ENCODE peak calls at places on chromosomes 6 and 20, in nine cellular contexts. M, G, E, Z, S, D, A, L and O are unnamed samples.

GRCh38 chr6:69796081-69796626 is 656 bp downstream of the LMBRD1 start:
- DNase-seq in E (peak), D (peak), G (peak), A (peak), M (peak), Z (peak), S (no peak), L (no peak), O (no peak)

GRCh38 chr20:58839474-58839874 is 11.2 kb downstream of the GNAS-AS1 start:
- DNase-seq in M (peak), L (no peak), D (peak), Z (peak), E (peak), G (peak), S (peak), A (peak), O (no peak)

GRCh38 chr6:44064089-44064947 is 62.9 kb downstream of the MRPL14 start:
- DNase-seq in G (peak), M (no peak), E (no peak), D (peak), S (no peak), Z (peak), A (no peak), L (no peak), O (no peak)

GRCh38 chr6:157325069-157325805 is 1.9 kb upstream of the TMEM242 start:
- DNase-seq in S (no peak), Z (peak), E (no peak), G (no peak), A (no peak), M (no peak), L (no peak), D (no peak), O (no peak)

GRCh38 chr6:159074120-159074684 is 29.4 kb upstream of the TAGAP start:
- DNase-seq in L (no peak), M (peak), Z (no peak), A (no peak), D (peak), S (peak), G (peak), E (peak), O (no peak)

GRCh38 chr20:51404297-51405060 is 138.0 kb downstream of the NFATC2 start:
- DNase-seq in E (no peak), L (peak), S (no peak), M (no peak), D (no peak), Z (no peak), G (no peak), A (no peak), O (no peak)

GRCh38 chr6:134840086-134840485 is 109.8 kb downstream of the ALDH8A1 start:
- DNase-seq in D (no peak), L (no peak), S (no peak), Z (peak), E (no peak), A (no peak), G (no peak), M (no peak), O (no peak)

GRCh38 chr6:108582618-108583017 is 21.9 kb downstream of the FOXO3 start:
- DNase-seq in E (no peak), L (no peak), M (no peak), Z (no peak), S (no peak), D (no peak), A (no peak), G (no peak), O (no peak)

GRCh38 chr6:112330071-112330876 is 16.9 kb upstream of the RFPL4B start:
- DNase-seq in S (no peak), E (no peak), Z (no peak), M (no peak), A (no peak), D (no peak), G (no peak), L (no peak), O (no peak)

GRCh38 chr20:57786304-57786942 is 76.6 kb upstream of the PMEPA1 start:
- DNase-seq in S (no peak), M (no peak), E (no peak), D (no peak), G (no peak), Z (no peak), A (no peak), L (no peak), O (no peak)

GRCh38 chr6:136780972-136781371 is 11.3 kb downstream of the MAP3K5 start:
- DNase-seq in L (no peak), A (no peak), G (no peak), D (no peak), Z (no peak), S (no peak), E (no peak), M (no peak), O (no peak)

GRCh38 chr20:38706482-38706881 is 17.8 kb upstream of the SLC32A1 start:
- DNase-seq in S (peak), D (no peak), E (peak), A (no peak), M (no peak), G (no peak), L (no peak), Z (no peak), O (no peak)

GRCh38 chr6:6984585-6985366 is 123.0 kb upstream of the RREB1 start:
- DNase-seq in E (no peak), D (no peak), A (no peak), G (no peak), S (no peak), Z (peak), M (no peak), L (no peak), O (no peak)

GRCh38 chr6:161921602-161922400 is 647.9 kb upstream of the AGPAT4 start:
- DNase-seq in G (no peak), Z (no peak), A (no peak), S (no peak), L (no peak), D (no peak), E (no peak), M (no peak), O (no peak)

GRCh38 chr20:8049321-8049720 is 29.8 kb upstream of the TMX4 start:
- DNase-seq in E (no peak), S (no peak), A (no peak), Z (no peak), M (no peak), G (no peak), L (no peak), D (no peak), O (no peak)

GRCh38 chr20:5569021-5569420 is 181.2 kb upstream of the SHLD1 start:
- DNase-seq in A (peak), S (peak), L (no peak), M (peak), Z (peak), E (peak), G (peak), D (peak), O (peak)

GRCh38 chr20:21082584-21082983 is 23.6 kb downstream of the LINC00237 start:
- DNase-seq in L (no peak), E (no peak), A (no peak), D (no peak), S (no peak), Z (no peak), G (no peak), M (no peak), O (no peak)
- TF ChIP-seq REST in L (no peak), E (no peak), A (no peak), D (no peak), S (no peak), Z (no peak), G (no peak), M (no peak), O (no peak)

GRCh38 chr6:142376115-142376514 is 74.3 kb downstream of the ADGRG6 start:
- DNase-seq in D (no peak), A (no peak), L (no peak), E (no peak), M (no peak), Z (peak), S (no peak), G (no peak), O (no peak)

GRCh38 chr6:142374965-142375733 is 73.3 kb downstream of the ADGRG6 start:
- DNase-seq in L (no peak), D (no peak), A (no peak), G (peak), S (no peak), E (no peak), M (peak), Z (peak), O (peak)

GRCh38 chr6:142377112-142377848 is 75.5 kb downstream of the ADGRG6 start:
- DNase-seq in L (no peak), M (peak), Z (peak), S (no peak), D (peak), A (no peak), G (no peak), E (peak), O (no peak)

GRCh38 chr6:142380626-142381025 is 78.8 kb downstream of the ADGRG6 start:
- DNase-seq in A (peak), L (no peak), E (no peak), Z (no peak), D (no peak), G (no peak), M (no peak), S (no peak), O (no peak)

GRCh38 chr6:142378138-142378875 is 76.5 kb downstream of the ADGRG6 start:
- DNase-seq in M (peak), D (no peak), A (peak), E (peak), Z (peak), L (no peak), S (no peak), G (no peak), O (no peak)
- H3K27ac ChIP-seq in M (peak), D (no peak), A (no peak), E (peak), Z (peak), L (no peak), S (peak), G (peak), O (peak)

GRCh38 chr6:66361886-66362285 is 654.9 kb upstream of the EYS start:
- DNase-seq in Z (no peak), E (no peak), S (no peak), G (no peak), D (no peak), L (no peak), A (no peak), M (no peak), O (no peak)
- TF ChIP-seq REST in Z (no peak), E (no peak), S (no peak), G (no peak), D (no peak), L (no peak), A (no peak), M (no peak), O (no peak)

GRCh38 chr6:129708496-129709216 is 1.3 kb downstream of the ARHGAP18 start:
- DNase-seq in M (no peak), D (no peak), E (no peak), A (no peak), S (no peak), Z (no peak), L (no peak), G (no peak), O (no peak)

GRCh38 chr6:129707882-129708495 is 2.0 kb downstream of the ARHGAP18 start:
- DNase-seq in G (no peak), Z (no peak), D (no peak), L (no peak), M (no peak), S (no peak), E (no peak), A (no peak), O (no peak)

GRCh38 chr6:129710722-129711631 is 1.0 kb upstream of the ARHGAP18 start:
- DNase-seq in Z (no peak), S (no peak), G (no peak), A (no peak), D (no peak), E (no peak), L (no peak), M (no peak), O (no peak)

GRCh38 chr6:129709909-129710721 is at the start of gene ARHGAP18:
- DNase-seq in A (peak), D (peak), L (peak), Z (peak), G (peak), E (peak), M (peak), S (peak), O (peak)

GRCh38 chr6:129709451-129709908 is 497 bp downstream of the ARHGAP18 start:
- DNase-seq in S (no peak), G (no peak), Z (no peak), L (no peak), D (no peak), E (no peak), M (no peak), A (no peak), O (no peak)
- H3K27ac ChIP-seq in S (peak), G (peak), Z (peak), L (peak), D (peak), E (peak), M (peak), A (peak), O (peak)

GRCh38 chr6:146363838-146364607 is 179.6 kb upstream of the RAB32 start:
- DNase-seq in L (no peak), Z (no peak), M (no peak), D (no peak), S (no peak), E (no peak), A (no peak), G (no peak), O (no peak)
- TF ChIP-seq REST in L (no peak), Z (no peak), M (no peak), D (no peak), S (no peak), E (no peak), A (no peak), G (no peak), O (no peak)